ENCODE peak calls at places on chromosome 14, in nine cellular contexts. One of them, this sample, is unnamed.

GRCh38 chr14:105999361-106000028 is 473.1 kb downstream of the TMEM121 start:
- DNase-seq in non-pigmented ciliary epithelial cell: no peak
- DNase-seq in MM.1S: no peak
- DNase-seq in NCI-H2081: peak
- DNase-seq in activated CD8-positive, alpha-beta T cell treated with anti-CD3 and anti-CD28 coated beads for 36 hours: peak
- DNase-seq in retinal pigment epithelial cell: no peak
- DNase-seq in ACHN: peak
- DNase-seq in ELR: peak
- DNase-seq in HTR-8/SVneo: no peak
- DNase-seq in this sample: peak

GRCh38 chr14:75690010-75690409 is 29.0 kb downstream of the TTLL5 start:
- DNase-seq in non-pigmented ciliary epithelial cell: no peak
- DNase-seq in MM.1S: no peak
- DNase-seq in NCI-H2081: no peak
- DNase-seq in activated CD8-positive, alpha-beta T cell treated with anti-CD3 and anti-CD28 coated beads for 36 hours: no peak
- DNase-seq in retinal pigment epithelial cell: no peak
- DNase-seq in ACHN: no peak
- DNase-seq in ELR: no peak
- DNase-seq in HTR-8/SVneo: no peak
- DNase-seq in this sample: no peak

GRCh38 chr14:32560213-32560857 is 231.2 kb downstream of the AKAP6 start:
- DNase-seq in non-pigmented ciliary epithelial cell: peak
- DNase-seq in MM.1S: peak
- DNase-seq in NCI-H2081: peak
- DNase-seq in activated CD8-positive, alpha-beta T cell treated with anti-CD3 and anti-CD28 coated beads for 36 hours: peak
- DNase-seq in retinal pigment epithelial cell: peak
- DNase-seq in ACHN: peak
- DNase-seq in ELR: peak
- DNase-seq in HTR-8/SVneo: peak
- DNase-seq in this sample: peak

GRCh38 chr14:73240816-73241480 is 3.6 kb downstream of the PAPLN start:
- DNase-seq in non-pigmented ciliary epithelial cell: no peak
- DNase-seq in MM.1S: no peak
- DNase-seq in NCI-H2081: no peak
- DNase-seq in activated CD8-positive, alpha-beta T cell treated with anti-CD3 and anti-CD28 coated beads for 36 hours: no peak
- DNase-seq in retinal pigment epithelial cell: no peak
- DNase-seq in ACHN: no peak
- DNase-seq in ELR: no peak
- DNase-seq in HTR-8/SVneo: no peak
- DNase-seq in this sample: no peak

GRCh38 chr14:101496779-101497420 is 64.4 kb upstream of the DIO3 start:
- DNase-seq in non-pigmented ciliary epithelial cell: no peak
- DNase-seq in MM.1S: no peak
- DNase-seq in NCI-H2081: no peak
- DNase-seq in activated CD8-positive, alpha-beta T cell treated with anti-CD3 and anti-CD28 coated beads for 36 hours: no peak
- DNase-seq in retinal pigment epithelial cell: no peak
- DNase-seq in ACHN: no peak
- DNase-seq in ELR: no peak
- DNase-seq in HTR-8/SVneo: no peak
- DNase-seq in this sample: no peak

GRCh38 chr14:101234588-101234937 is 326.7 kb upstream of the DIO3 start:
- DNase-seq in non-pigmented ciliary epithelial cell: no peak
- DNase-seq in MM.1S: no peak
- DNase-seq in NCI-H2081: no peak
- DNase-seq in activated CD8-positive, alpha-beta T cell treated with anti-CD3 and anti-CD28 coated beads for 36 hours: no peak
- DNase-seq in retinal pigment epithelial cell: no peak
- DNase-seq in ACHN: no peak
- DNase-seq in ELR: no peak
- DNase-seq in HTR-8/SVneo: no peak
- DNase-seq in this sample: no peak

GRCh38 chr14:75915063-75915462 is 66.7 kb downstream of the TGFB3 start:
- DNase-seq in non-pigmented ciliary epithelial cell: peak
- DNase-seq in MM.1S: no peak
- DNase-seq in NCI-H2081: no peak
- DNase-seq in activated CD8-positive, alpha-beta T cell treated with anti-CD3 and anti-CD28 coated beads for 36 hours: no peak
- DNase-seq in retinal pigment epithelial cell: no peak
- DNase-seq in ACHN: no peak
- DNase-seq in ELR: no peak
- DNase-seq in HTR-8/SVneo: no peak
- DNase-seq in this sample: no peak

GRCh38 chr14:65229431-65230286 is 127.3 kb upstream of the MAX start:
- DNase-seq in non-pigmented ciliary epithelial cell: no peak
- DNase-seq in MM.1S: no peak
- DNase-seq in NCI-H2081: peak
- DNase-seq in activated CD8-positive, alpha-beta T cell treated with anti-CD3 and anti-CD28 coated beads for 36 hours: peak
- DNase-seq in retinal pigment epithelial cell: no peak
- DNase-seq in ACHN: no peak
- DNase-seq in ELR: peak
- DNase-seq in HTR-8/SVneo: peak
- DNase-seq in this sample: no peak

GRCh38 chr14:78184151-78184550 is 14.0 kb downstream of the NRXN3 start:
- DNase-seq in non-pigmented ciliary epithelial cell: no peak
- DNase-seq in MM.1S: no peak
- DNase-seq in NCI-H2081: no peak
- DNase-seq in activated CD8-positive, alpha-beta T cell treated with anti-CD3 and anti-CD28 coated beads for 36 hours: no peak
- DNase-seq in retinal pigment epithelial cell: no peak
- DNase-seq in ACHN: no peak
- DNase-seq in ELR: no peak
- DNase-seq in HTR-8/SVneo: no peak
- DNase-seq in this sample: no peak

GRCh38 chr14:84228702-84229101 is 1301.2 kb upstream of the FLRT2 start:
- DNase-seq in non-pigmented ciliary epithelial cell: no peak
- DNase-seq in MM.1S: no peak
- DNase-seq in NCI-H2081: no peak
- DNase-seq in activated CD8-positive, alpha-beta T cell treated with anti-CD3 and anti-CD28 coated beads for 36 hours: no peak
- DNase-seq in retinal pigment epithelial cell: no peak
- DNase-seq in ACHN: no peak
- DNase-seq in ELR: no peak
- DNase-seq in HTR-8/SVneo: no peak
- DNase-seq in this sample: no peak

GRCh38 chr14:54815531-54815930 is 87.1 kb downstream of the GCH1 start:
- DNase-seq in non-pigmented ciliary epithelial cell: no peak
- DNase-seq in MM.1S: no peak
- DNase-seq in NCI-H2081: no peak
- DNase-seq in activated CD8-positive, alpha-beta T cell treated with anti-CD3 and anti-CD28 coated beads for 36 hours: no peak
- DNase-seq in retinal pigment epithelial cell: no peak
- DNase-seq in ACHN: no peak
- DNase-seq in ELR: no peak
- DNase-seq in HTR-8/SVneo: no peak
- DNase-seq in this sample: no peak

GRCh38 chr14:103094406-103095209 is at the start of gene EXOC3L4:
- DNase-seq in non-pigmented ciliary epithelial cell: no peak
- DNase-seq in MM.1S: no peak
- DNase-seq in NCI-H2081: no peak
- DNase-seq in activated CD8-positive, alpha-beta T cell treated with anti-CD3 and anti-CD28 coated beads for 36 hours: no peak
- DNase-seq in retinal pigment epithelial cell: no peak
- DNase-seq in ACHN: no peak
- DNase-seq in ELR: no peak
- DNase-seq in HTR-8/SVneo: no peak
- DNase-seq in this sample: no peak

GRCh38 chr14:106039400-106039799 is 513.0 kb downstream of the TMEM121 start:
- DNase-seq in non-pigmented ciliary epithelial cell: no peak
- DNase-seq in MM.1S: no peak
- DNase-seq in NCI-H2081: no peak
- DNase-seq in activated CD8-positive, alpha-beta T cell treated with anti-CD3 and anti-CD28 coated beads for 36 hours: peak
- DNase-seq in retinal pigment epithelial cell: no peak
- DNase-seq in ACHN: no peak
- DNase-seq in ELR: no peak
- DNase-seq in HTR-8/SVneo: no peak
- DNase-seq in this sample: peak

GRCh38 chr14:104694475-104694950 is 5.1 kb downstream of the INF2 start:
- DNase-seq in non-pigmented ciliary epithelial cell: no peak
- DNase-seq in MM.1S: no peak
- DNase-seq in NCI-H2081: peak
- DNase-seq in activated CD8-positive, alpha-beta T cell treated with anti-CD3 and anti-CD28 coated beads for 36 hours: no peak
- DNase-seq in retinal pigment epithelial cell: no peak
- DNase-seq in ACHN: no peak
- DNase-seq in ELR: no peak
- DNase-seq in HTR-8/SVneo: no peak
- DNase-seq in this sample: no peak

GRCh38 chr14:53011053-53011462 is 60.2 kb upstream of the FERMT2 start:
- DNase-seq in non-pigmented ciliary epithelial cell: peak
- DNase-seq in MM.1S: no peak
- DNase-seq in NCI-H2081: no peak
- DNase-seq in activated CD8-positive, alpha-beta T cell treated with anti-CD3 and anti-CD28 coated beads for 36 hours: no peak
- DNase-seq in retinal pigment epithelial cell: peak
- DNase-seq in ACHN: peak
- DNase-seq in ELR: peak
- DNase-seq in HTR-8/SVneo: peak
- DNase-seq in this sample: peak

GRCh38 chr14:79585845-79586244 is 625.5 kb downstream of the DIO2 start:
- DNase-seq in non-pigmented ciliary epithelial cell: no peak
- DNase-seq in MM.1S: no peak
- DNase-seq in NCI-H2081: no peak
- DNase-seq in activated CD8-positive, alpha-beta T cell treated with anti-CD3 and anti-CD28 coated beads for 36 hours: no peak
- DNase-seq in retinal pigment epithelial cell: peak
- DNase-seq in ACHN: peak
- DNase-seq in ELR: peak
- DNase-seq in HTR-8/SVneo: peak
- DNase-seq in this sample: no peak